ENCODE peak calls at places on chromosomes 11 and 22, in seven cellular contexts. J is left cardiac atrium; D is KBM-7; N is transverse colon; B is fibroblast of pulmonary artery; S is A549; P is activated CD4-positive, alpha-beta T cell treated with anti-CD3 and anti-CD28 coated beads, Interleukin-2, amount 50 U/mL, for 1 hour. I is an unnamed sample.

GRCh38 chr11:125372088-125372487 is 124.0 kb downstream of the FEZ1 start:
- DNase-seq in J (no peak), D (no peak), N (no peak), B (no peak), S (no peak), P (no peak), I (no peak)

GRCh38 chr11:131370901-131371790 is 731 bp downstream of the NTM start:
- DNase-seq in J (no peak), D (no peak), N (no peak), B (no peak), S (no peak), P (no peak), I (no peak)

GRCh38 chr11:113986351-113987140 is 11.6 kb downstream of the HTR3A start:
- DNase-seq in J (no peak), D (no peak), N (no peak), B (no peak), S (no peak), P (no peak), I (no peak)

GRCh38 chr22:28992565-28993326 is 68.9 kb downstream of the C22orf31 start:
- DNase-seq in J (no peak), D (no peak), N (no peak), B (no peak), S (no peak), P (no peak), I (no peak)

GRCh38 chr11:8693555-8693954 is 11.0 kb downstream of the RPL27A start:
- DNase-seq in J (no peak), D (no peak), N (no peak), B (no peak), S (no peak), P (no peak), I (no peak)

GRCh38 chr11:18367431-18367830 is 26.9 kb upstream of the LDHA start:
- DNase-seq in J (no peak), D (no peak), N (no peak), B (peak; percentile 25), S (no peak), P (no peak), I (no peak)

GRCh38 chr11:96122601-96123044 is 198.7 kb upstream of the MTMR2 start:
- DNase-seq in J (no peak), D (no peak), N (no peak), B (no peak), S (no peak), P (no peak), I (no peak)

GRCh38 chr11:121761171-121761570 is 308.4 kb upstream of the SORL1-AS1 start:
- DNase-seq in J (no peak), D (no peak), N (no peak), B (no peak), S (no peak), P (no peak), I (no peak)

GRCh38 chr22:31177420-31178162 is 17.6 kb downstream of the RNF185 start:
- DNase-seq in J (no peak), D (no peak), N (no peak), B (peak; percentile 74), S (peak; percentile 25), P (no peak), I (no peak)

GRCh38 chr11:119509277-119509841 is 86.4 kb upstream of the THY1 start:
- DNase-seq in J (no peak), D (no peak), N (no peak), B (peak; percentile 18), S (no peak), P (no peak), I (no peak)

GRCh38 chr11:126479178-126479930 is 123.9 kb downstream of the ST3GAL4 start:
- DNase-seq in J (no peak), D (no peak), N (no peak), B (no peak), S (no peak), P (no peak), I (no peak)

GRCh38 chr11:35174666-35175065 is 35.7 kb downstream of the CD44 start:
- DNase-seq in J (no peak), D (no peak), N (no peak), B (peak; percentile 72), S (no peak), P (no peak), I (no peak)

GRCh38 chr11:13721760-13722159 is 53.3 kb downstream of the FAR1 start:
- DNase-seq in J (no peak), D (no peak), N (no peak), B (peak; percentile 38), S (no peak), P (no peak), I (no peak)

GRCh38 chr11:113308601-113309000 is 5.8 kb upstream of the TTC12 start:
- DNase-seq in J (no peak), D (no peak), N (no peak), B (no peak), S (no peak), P (no peak), I (no peak)

GRCh38 chr22:20138417-20138738 is 6.8 kb downstream of the ZDHHC8 start:
- DNase-seq in J (no peak), D (no peak), N (no peak), B (no peak), S (no peak), P (no peak), I (no peak)

I was measured in activated T-cell treated with anti-CD3 and anti-CD28 coated beads, Interleukin-2, amount 50 U/mL, for 1 hour.